ENCODE peak calls at places on chromosomes 11 and 22, in eight cellular contexts. P is Panc1, S is cardiac muscle cell, J is heart right ventricle, T is cardiac fibroblast, M is spleen, A is stomach, F is body of pancreas. O is an unnamed sample.

GRCh38 chr22:38468761-38469305 is 937 bp downstream of the KDELR3 start:
- DNase-seq in F (no peak), T (no peak), S (no peak), M (peak; percentile 62), A (no peak), P (no peak), J (no peak), O (no peak)

GRCh38 chr11:93225642-93226041 is 27.9 kb upstream of the SLC36A4 start:
- DNase-seq in J (no peak), P (no peak), S (no peak), T (peak; percentile 44), A (no peak), F (no peak), M (no peak), O (no peak)

GRCh38 chr11:113689711-113690618 is 16.1 kb downstream of the TMPRSS5 start:
- DNase-seq in S (no peak), T (no peak), P (no peak), F (no peak), A (no peak), M (no peak), J (no peak), O (no peak)

GRCh38 chr11:133498969-133499368 is 33.3 kb downstream of the OPCML start:
- DNase-seq in S (no peak), T (no peak), F (no peak), P (no peak), M (no peak), A (no peak), J (no peak), O (no peak)

GRCh38 chr11:76791861-76792260 is 8.7 kb downstream of the TSKU start:
- DNase-seq in P (no peak), F (peak; percentile 18), J (no peak), T (peak; percentile 51), M (peak; percentile 25), A (peak; percentile 26), S (no peak), O (no peak)

GRCh38 chr11:28899706-28900105 is 791.5 kb downstream of the METTL15 start:
- DNase-seq in P (no peak), A (no peak), J (no peak), S (no peak), F (no peak), T (no peak), M (no peak), O (no peak)

GRCh38 chr11:2447253-2447950 is 2.6 kb downstream of the KCNQ1 start:
- DNase-seq in A (no peak), S (no peak), P (no peak), M (peak; percentile 79), J (no peak), T (no peak), F (no peak), O (no peak)

GRCh38 chr11:2684581-2684980 is 15.2 kb downstream of the KCNQ1OT1 start:
- DNase-seq in P (no peak), T (no peak), F (no peak), M (peak; percentile 15), A (no peak), J (no peak), S (no peak), O (no peak)

GRCh38 chr11:78822931-78823423 is 248.3 kb upstream of the NARS2 start:
- DNase-seq in J (peak; percentile 51), P (no peak), M (no peak), S (no peak), F (no peak), A (no peak), T (no peak), O (no peak)

GRCh38 chr22:40332319-40332781 is 13.9 kb upstream of the ADSL start:
- DNase-seq in P (no peak), J (no peak), T (peak; percentile 20), A (no peak), M (no peak), S (no peak), F (no peak), O (peak; percentile 63)

GRCh38 chr22:22129387-22129786 is 115.2 kb upstream of the VPREB1 start:
- DNase-seq in S (no peak), M (no peak), A (no peak), P (no peak), T (no peak), F (no peak), J (no peak), O (no peak)

GRCh38 chr11:61743486-61744095 is 8.8 kb upstream of the MYRF start:
- DNase-seq in S (no peak), A (no peak), F (no peak), M (no peak), T (no peak), J (no peak), P (no peak), O (no peak)

GRCh38 chr22:20758688-20759087 is 15.2 kb upstream of the SERPIND1 start:
- DNase-seq in T (no peak), S (no peak), M (no peak), J (no peak), A (no peak), P (no peak), F (no peak), O (no peak)

GRCh38 chr11:114559425-114560310 is at the start of gene NXPE1:
- DNase-seq in S (no peak), T (no peak), J (no peak), F (no peak), P (no peak), A (no peak), M (no peak), O (no peak)

DNA sequence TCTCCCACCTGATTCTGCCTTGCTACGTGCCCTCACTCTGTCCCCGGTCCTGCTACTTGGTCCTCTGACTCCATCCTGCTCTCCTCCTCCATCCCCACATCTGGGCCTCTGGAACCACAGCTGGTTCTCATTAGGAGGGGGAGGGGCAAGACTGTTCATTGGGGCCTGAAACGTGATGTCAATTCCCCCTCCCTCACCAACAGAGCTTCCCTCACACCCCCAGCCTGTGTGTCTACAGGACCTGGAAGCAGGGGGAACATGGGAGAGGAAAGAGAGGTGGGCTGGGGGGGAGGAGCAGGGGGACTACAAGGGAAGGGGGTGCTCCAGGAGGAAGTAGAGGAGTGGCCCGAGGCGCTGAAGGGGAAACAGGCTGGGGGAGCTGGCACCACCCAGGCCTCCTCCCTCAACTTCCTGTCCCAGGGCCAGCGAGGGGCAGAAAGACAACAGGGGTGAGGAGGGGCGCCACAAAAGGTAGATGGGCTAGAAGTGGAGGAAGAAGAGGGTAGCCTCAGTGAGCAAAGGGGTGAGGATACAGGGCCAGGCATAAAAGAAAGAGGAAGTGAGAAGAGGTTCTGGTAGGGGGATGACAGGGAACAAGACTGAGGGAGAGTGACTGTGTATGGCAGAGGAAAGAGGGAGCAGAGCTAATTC is 8.9 kb downstream of the DCHS1 start:
- DNase-seq in S (no peak), P (no peak), F (no peak), M (peak; percentile 88), J (peak; percentile 47), T (peak; percentile 54), A (no peak), O (no peak)
- H3K4me3 ChIP-seq in S (no peak overlapping the region), P (no peak overlapping the region), F (no peak overlapping the region), M (no peak overlapping the region), J (no peak overlapping the region), T (no peak overlapping the region), A (no peak overlapping the region), O (peak overlapping the region; percentile 18)

GRCh38 chr11:94769897-94770296 is 1.7 kb downstream of the AMOTL1 start:
- DNase-seq in J (no peak), F (peak; percentile 47), A (no peak), T (no peak), S (no peak), M (no peak), P (no peak), O (no peak)

GRCh38 chr11:94767292-94767690 is 865 bp upstream of the AMOTL1 start:
- DNase-seq in J (no peak), F (no peak), M (no peak), A (no peak), T (no peak), S (no peak), P (no peak), O (no peak)

GRCh38 chr11:94768602-94769511 is 701 bp downstream of the AMOTL1 start:
- DNase-seq in P (no peak), J (peak; percentile 65), A (peak; percentile 37), T (peak; percentile 46), M (peak; percentile 84), S (peak; percentile 51), F (peak; percentile 50), O (no peak)

GRCh38 chr11:94766656-94767291 is 1.4 kb upstream of the AMOTL1 start:
- DNase-seq in T (peak; percentile 58), J (no peak), S (peak; percentile 24), F (no peak), M (no peak), A (no peak), P (no peak), O (no peak)

DNA sequence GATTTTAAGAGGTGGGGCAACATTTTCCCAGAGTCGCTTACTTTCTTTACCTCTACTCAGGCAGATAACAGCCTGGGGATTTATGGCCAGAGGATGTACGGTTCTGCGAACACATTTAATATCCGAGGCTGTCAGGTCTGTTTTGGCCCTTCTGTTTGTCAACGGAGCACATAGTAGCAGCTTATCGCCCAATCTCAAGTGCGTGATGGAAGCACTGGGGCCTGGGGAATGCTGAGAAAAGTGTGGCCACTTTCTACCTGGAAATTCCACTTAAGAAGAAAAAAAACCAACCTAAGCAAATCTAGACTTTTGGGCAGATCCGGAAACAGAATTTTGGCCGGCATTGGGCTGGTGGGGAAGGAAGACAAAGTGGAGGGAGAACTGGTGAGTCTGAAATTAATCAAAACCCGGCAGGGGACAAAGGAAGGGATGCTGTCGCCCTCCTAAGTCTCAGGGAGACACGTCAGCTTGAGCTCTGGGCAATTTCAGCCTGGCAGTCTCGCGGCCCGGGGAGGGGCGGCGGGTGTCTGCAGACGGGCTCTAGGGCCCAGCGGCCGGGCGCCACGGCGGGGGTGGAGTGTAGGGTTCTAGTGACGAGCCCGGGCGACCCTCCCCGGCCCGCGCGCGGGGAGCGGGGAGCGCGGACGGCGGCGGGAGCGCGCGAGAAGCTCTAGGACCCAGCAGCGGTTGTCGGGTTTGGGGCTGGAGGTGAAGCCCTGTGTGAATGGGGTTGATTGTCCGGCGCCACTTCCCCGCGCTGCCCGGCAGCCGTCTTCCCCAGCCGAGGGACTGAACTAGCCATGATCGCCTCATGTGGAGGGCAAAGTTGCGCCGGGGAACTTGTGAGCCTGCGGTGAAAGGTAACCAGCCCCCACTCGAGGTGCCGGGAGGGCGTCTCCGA is at the start of gene AMOTL1:
- DNase-seq in J (peak; percentile 89), F (peak; percentile 88), S (peak; percentile 88), P (no peak), A (peak; percentile 71), T (peak; percentile 90), M (peak; percentile 92), O (peak; percentile 33)
- TF ChIP-seq CTCF in J (peak; percentile 36), F (no peak), S (no peak), P (no peak), A (no peak), T (no peak), M (no peak), O (no peak)

DNA sequence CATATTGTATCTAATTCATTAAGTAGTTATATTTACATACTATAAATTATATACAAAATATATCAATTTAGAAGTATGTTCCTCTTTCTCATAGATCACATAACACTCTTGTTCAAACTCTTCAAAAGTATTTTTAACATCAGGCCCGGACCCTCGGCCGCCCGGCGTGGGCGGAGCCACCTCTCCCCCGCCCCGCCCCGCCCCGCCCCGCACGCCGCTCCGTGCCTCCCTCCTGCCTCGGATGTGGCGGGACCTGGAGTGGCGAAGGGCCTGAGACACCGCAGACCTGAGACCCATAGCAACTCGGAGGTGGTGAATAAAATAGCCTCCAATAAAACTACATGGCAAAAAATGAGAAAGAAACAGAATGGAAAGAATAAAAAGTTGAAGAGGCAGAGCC is 105.9 kb upstream of the BDNF start:
- DNase-seq in A (no peak), J (no peak), F (no peak), M (no peak), S (no peak), P (no peak), T (no peak), O (no peak)
- H3K4me3 ChIP-seq in A (no peak overlapping the region), J (no peak overlapping the region), F (no peak overlapping the region), M (no peak overlapping the region), S (no peak overlapping the region), P (no peak overlapping the region), T (no peak overlapping the region), O (no peak overlapping the region)

GRCh38 chr11:14908214-14908880 is 16.3 kb upstream of the CYP2R1 start:
- DNase-seq in F (peak; percentile 26), A (no peak), P (no peak), M (no peak), J (no peak), T (peak; percentile 62), S (peak; percentile 44), O (no peak)
- TF ChIP-seq CTCF in F (peak; percentile 54), A (no peak), P (peak; percentile 32), M (peak; percentile 54), J (peak; percentile 63), T (peak; percentile 66), S (peak; percentile 59), O (peak; percentile 60)